ENCODE peak calls at places on chromosomes 4 and X, in five cellular contexts. V is upper lobe of right lung; A is Jurkat, Clone E6-1; X is endodermal cell; P is SJSA1. E is an unnamed sample.

GRCh38 chr4:184451726-184452125 is 22.6 kb downstream of the IRF2 start:
- DNase-seq in V (no peak), A (no peak), X (no peak), P (no peak), E (peak; percentile 78)

GRCh38 chrX:40298569-40298968 is 200.8 kb upstream of the BCOR start:
- DNase-seq in V (no peak), A (no peak), X (peak; percentile 72), P (no peak), E (no peak)

GRCh38 chr4:148273501-148273986 is 168.7 kb downstream of the NR3C2 start:
- DNase-seq in V (no peak), A (no peak), X (peak; percentile 62), P (no peak), E (no peak)

GRCh38 chr4:48944659-48945290 is 38.2 kb upstream of the OCIAD2 start:
- DNase-seq in V (no peak), A (peak; percentile 51), X (peak; percentile 84), P (no peak), E (peak; percentile 69)

GRCh38 chr4:80931645-80932215 is 98.8 kb upstream of the BMP3 start:
- DNase-seq in V (no peak), A (no peak), X (no peak), P (no peak), E (no peak)

GRCh38 chr4:129481107-129481506 is 385.2 kb downstream of the C4orf33 start:
- DNase-seq in V (no peak), A (no peak), X (no peak), P (no peak), E (no peak)

GRCh38 chr4:188162698-188163097 is 23.5 kb downstream of the TRIML1 start:
- DNase-seq in V (no peak), A (no peak), X (no peak), P (no peak), E (no peak)

GRCh38 chr4:498328-498919 is 532 bp downstream of the ZNF721 start:
- DNase-seq in V (no peak), A (no peak), X (no peak), P (peak; percentile 2), E (peak; percentile 17)

GRCh38 chr4:27055226-27055760 is 194.7 kb downstream of the STIM2 start:
- DNase-seq in V (no peak), A (no peak), X (no peak), P (no peak), E (no peak)

GRCh38 chrX:44055638-44056037 is 82.4 kb upstream of the NDP start:
- DNase-seq in V (no peak), A (no peak), X (no peak), P (no peak), E (no peak)

GRCh38 chrX:136457303-136457917 is 30.3 kb upstream of the BRS3 start:
- DNase-seq in V (no peak), A (no peak), X (no peak), P (no peak), E (peak; percentile 32)

GRCh38 chr4:7557447-7557846 is 122.7 kb upstream of the PSAPL1 start:
- DNase-seq in V (no peak), A (no peak), X (no peak), P (no peak), E (no peak)

GRCh38 chr4:184653650-184654049 is 4.1 kb downstream of the PRIMPOL start:
- DNase-seq in V (no peak), A (no peak), X (no peak), P (peak; percentile 43), E (no peak)

GRCh38 chr4:9904976-9905587 is 116.2 kb downstream of the SLC2A9 start:
- DNase-seq in V (no peak), A (no peak), X (no peak), P (no peak), E (no peak)

GRCh38 chr4:1960170-1960825 is 48.5 kb downstream of the NELFA start:
- DNase-seq in V (no peak), A (peak; percentile 42), X (no peak), P (no peak), E (no peak)

GRCh38 chr4:156496797-156497196 is 474.8 kb downstream of the PDGFC start:
- DNase-seq in V (no peak), A (no peak), X (no peak), P (no peak), E (no peak)

GRCh38 chr4:65668201-65669007 is 1.9 kb downstream of the EPHA5 start:
- DNase-seq in V (peak; percentile 50), A (no peak), X (peak; percentile 62), P (no peak), E (no peak)

GRCh38 chr4:143344011-143344410 is 7.3 kb downstream of the GAB1 start:
- DNase-seq in V (no peak), A (no peak), X (peak; percentile 48), P (no peak), E (no peak)

GRCh38 chr4:79673321-79673720 is 265.3 kb upstream of the GK2 start:
- DNase-seq in V (no peak), A (no peak), X (no peak), P (no peak), E (peak; percentile 15)

GRCh38 chr4:39814403-39815185 is 116.7 kb downstream of the UBE2K start:
- DNase-seq in V (no peak), A (peak; percentile 15), X (no peak), P (no peak), E (peak; percentile 20)

GRCh38 chr4:9409793-9410192 is 34.4 kb upstream of the DEFB131A start:
- DNase-seq in V (peak; percentile 57), A (no peak), X (peak; percentile 34), P (no peak), E (no peak)

GRCh38 chr4:16977081-16977480 is 78.6 kb upstream of the LDB2 start:
- DNase-seq in V (no peak), A (no peak), X (no peak), P (no peak), E (no peak)

GRCh38 chrX:154486052-154486395 is 391 bp downstream of the UBL4A start:
- DNase-seq in V (peak; percentile 70), A (no peak), X (peak; percentile 54), P (peak; percentile 28), E (peak; percentile 51)

GRCh38 chrX:38232287-38232686 is 11.6 kb upstream of the SRPX start:
- DNase-seq in V (no peak), A (no peak), X (no peak), P (no peak), E (no peak)

GRCh38 chr4:137530176-137530575 is 2.1 kb downstream of the PCDH18 start:
- DNase-seq in V (no peak), A (no peak), X (no peak), P (no peak), E (peak; percentile 73)

GRCh38 chr4:137524642-137525384 is 7.5 kb downstream of the PCDH18 start:
- DNase-seq in V (no peak), A (no peak), X (no peak), P (no peak), E (no peak)

GRCh38 chr4:137529432-137529831 is 2.9 kb downstream of the PCDH18 start:
- DNase-seq in V (no peak), A (no peak), X (no peak), P (no peak), E (no peak)

GRCh38 chr4:137523329-137523728 is 9.0 kb downstream of the PCDH18 start:
- DNase-seq in V (no peak), A (no peak), X (no peak), P (no peak), E (no peak)

GRCh38 chr4:137526681-137527080 is 5.6 kb downstream of the PCDH18 start:
- DNase-seq in V (no peak), A (no peak), X (no peak), P (no peak), E (no peak)
- H3K4me3 ChIP-seq in V (peak overlapping the region; percentile 11), A (no peak overlapping the region), X (no peak overlapping the region), P (no peak overlapping the region), E (no peak overlapping the region)

GRCh38 chr4:76498550-76498949 is 63.5 kb downstream of the SHROOM3 start:
- DNase-seq in V (no peak), A (no peak), X (no peak), P (no peak), E (no peak)
- H3K4me3 ChIP-seq in V (no peak overlapping the region), A (no peak overlapping the region), X (no peak overlapping the region), P (no peak overlapping the region), E (no peak overlapping the region)

DNA sequence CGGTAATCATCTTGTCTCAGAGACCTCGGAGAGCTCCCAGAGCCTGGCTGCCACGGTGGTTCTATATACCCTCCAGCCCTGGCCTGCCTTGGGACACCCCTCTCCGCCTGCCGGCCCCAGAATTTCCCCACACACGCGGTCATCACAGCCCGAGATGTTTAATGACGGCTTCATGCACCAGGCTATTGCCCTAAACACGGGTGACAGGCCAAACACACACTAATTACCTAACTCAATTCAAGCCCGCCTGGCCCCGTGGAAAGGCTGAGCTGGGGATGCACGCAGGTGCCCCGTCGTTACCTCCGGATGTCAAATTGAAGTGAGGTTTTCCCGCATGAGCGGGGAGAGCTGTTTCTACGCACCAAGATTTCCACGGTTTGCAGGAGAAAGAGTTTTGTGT is 72.9 kb upstream of the PPP2R3B start:
- DNase-seq in V (no peak), A (no peak), X (no peak), P (no peak), E (no peak)
- H3K4me3 ChIP-seq in V (no peak overlapping the region), A (no peak overlapping the region), X (no peak overlapping the region), P (no peak overlapping the region), E (no peak overlapping the region)

GRCh38 chr4:108152980-108153379 is 15.8 kb downstream of the LEF1 start:
- DNase-seq in V (no peak), A (no peak), X (no peak), P (no peak), E (no peak)
- H3K4me3 ChIP-seq in V (no peak overlapping the region), A (no peak overlapping the region), X (no peak overlapping the region), P (no peak overlapping the region), E (no peak overlapping the region)

DNA sequence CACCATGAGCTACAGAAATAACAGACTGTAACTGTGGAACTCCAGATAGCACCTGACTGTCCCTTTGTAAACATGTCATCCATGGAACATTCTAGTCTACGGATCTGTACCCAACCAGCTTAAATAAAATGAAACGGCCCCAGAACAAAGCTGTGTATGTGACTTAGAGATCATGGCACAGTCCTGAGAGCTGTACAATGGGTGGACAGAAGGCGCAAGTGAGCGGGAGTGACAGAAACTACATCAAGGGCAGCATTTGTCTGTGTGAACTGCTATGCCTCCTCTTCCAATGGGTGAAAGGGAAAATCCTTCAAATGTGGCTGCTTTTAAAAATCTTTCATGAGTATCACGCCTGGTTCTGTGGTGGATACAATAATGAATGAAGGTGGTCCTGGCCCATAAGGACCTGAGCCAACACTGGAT is 72.5 kb downstream of the FAT1 start:
- DNase-seq in V (no peak), A (no peak), X (no peak), P (no peak), E (peak; percentile 3)
- H3K4me3 ChIP-seq in V (no peak overlapping the region), A (no peak overlapping the region), X (no peak overlapping the region), P (no peak overlapping the region), E (no peak overlapping the region)

GRCh38 chr4:6471303-6472007 is 959 bp downstream of the PPP2R2C start:
- DNase-seq in V (no peak), A (no peak), X (no peak), P (no peak), E (no peak)
- H3K4me3 ChIP-seq in V (peak overlapping the region; percentile 25), A (no peak overlapping the region), X (peak overlapping the region; percentile 61), P (no peak overlapping the region), E (no peak overlapping the region)

DNA sequence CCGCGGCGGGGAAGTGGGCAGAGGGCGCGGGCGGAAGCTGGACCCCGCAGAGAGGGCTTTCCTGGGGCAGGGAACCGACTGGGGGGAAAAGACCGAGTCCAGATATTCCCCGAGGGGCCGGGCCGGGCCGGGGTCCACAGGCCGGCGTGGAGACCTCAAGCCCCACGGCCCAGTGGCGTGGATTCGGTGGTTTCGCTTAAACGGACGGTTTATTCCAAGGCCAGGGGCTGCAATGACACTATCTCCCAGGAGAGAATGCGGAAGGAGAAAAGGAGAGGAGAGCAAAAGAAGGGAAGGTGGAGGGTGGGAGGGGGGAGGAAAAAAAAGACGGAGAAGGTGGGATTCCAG is 10.8 kb downstream of the ARX start:
- DNase-seq in V (no peak), A (no peak), X (no peak), P (no peak), E (no peak)
- H3K4me3 ChIP-seq in V (no peak overlapping the region), A (no peak overlapping the region), X (peak overlapping the region; percentile 29), P (peak overlapping the region; percentile 13), E (no peak overlapping the region)

GRCh38 chr4:140641105-140641555 is 72.4 kb upstream of the UCP1 start:
- DNase-seq in V (no peak), A (no peak), X (no peak), P (no peak), E (no peak)
- H3K4me3 ChIP-seq in V (peak overlapping the region; percentile 39), A (no peak overlapping the region), X (peak overlapping the region; percentile 11), P (no peak overlapping the region), E (no peak overlapping the region)